ENCODE peak calls at places on chromosomes 6 and 20, in ten cellular contexts. V is Panc1, U is endothelial cell of umbilical vein, A is thoracic aorta, R is esophagus squamous epithelium, C is WTC11, J is astrocyte of the spinal cord, Y is choroid plexus epithelial cell, N is A549, I is breast epithelium. K is an unnamed sample.

GRCh38 chr6:62652692-62653328 is 366.8 kb upstream of the KHDRBS2 start:
- DNase-seq in A (no peak), N (peak; percentile 3), Y (peak; percentile 51), C (no peak), V (no peak), I (no peak), U (no peak), J (peak; percentile 14), R (no peak), K (no peak)

GRCh38 chr20:38692436-38693411 is 31.6 kb upstream of the SLC32A1 start:
- DNase-seq in C (peak; percentile 93), A (no peak), I (no peak), R (no peak), Y (peak; percentile 82), U (peak; percentile 62), V (no peak), J (peak; percentile 72), N (peak; percentile 57), K (peak; percentile 80)

GRCh38 chr20:21521596-21522478 is 8.0 kb upstream of the NKX2-2 start:
- DNase-seq in U (no peak), R (no peak), I (no peak), V (no peak), A (no peak), J (no peak), N (no peak), C (peak; percentile 63), Y (no peak), K (no peak)

GRCh38 chr6:66421570-66421969 is 714.5 kb upstream of the EYS start:
- DNase-seq in R (no peak), J (peak; percentile 12), N (peak; percentile 1), V (no peak), A (no peak), Y (peak; percentile 34), U (no peak), I (no peak), C (peak; percentile 18), K (no peak)

GRCh38 chr20:32970973-32971300 is 33.3 kb downstream of the SUN5 start:
- DNase-seq in N (no peak), J (no peak), C (peak; percentile 9), I (no peak), A (no peak), R (no peak), Y (no peak), V (no peak), U (no peak), K (peak; percentile 0)

GRCh38 chr20:31516651-31517050 is 2.4 kb downstream of the HM13 start:
- DNase-seq in A (no peak), I (no peak), N (no peak), C (no peak), V (no peak), J (no peak), U (no peak), Y (no peak), R (no peak), K (no peak)

GRCh38 chr6:137160763-137161162 is 12.7 kb downstream of the IL22RA2 start:
- DNase-seq in U (no peak), J (peak; percentile 30), R (no peak), C (no peak), A (no peak), N (no peak), Y (peak; percentile 78), I (no peak), V (no peak), K (no peak)

GRCh38 chr6:21348462-21349195 is 244.9 kb upstream of the SOX4 start:
- DNase-seq in A (no peak), I (no peak), U (peak; percentile 58), J (peak; percentile 76), N (peak; percentile 7), Y (peak; percentile 91), R (no peak), V (peak; percentile 20), C (peak; percentile 29), K (peak; percentile 36)

GRCh38 chr6:35427851-35428321 is 24.3 kb upstream of the FANCE start:
- DNase-seq in U (peak; percentile 53), N (no peak), J (peak; percentile 82), R (no peak), C (no peak), Y (peak; percentile 69), V (no peak), A (no peak), I (no peak), K (no peak)

GRCh38 chr6:6494677-6495076 is 93.8 kb upstream of the LY86 start:
- DNase-seq in U (no peak), I (no peak), V (peak; percentile 8), N (peak; percentile 31), C (peak; percentile 85), A (no peak), Y (no peak), J (no peak), R (no peak), K (peak; percentile 18)

GRCh38 chr20:63087872-63088680 is 81.3 kb upstream of the BHLHE23 start:
- DNase-seq in R (no peak), Y (no peak), A (no peak), C (peak; percentile 9), J (no peak), V (no peak), I (peak; percentile 46), N (no peak), U (no peak), K (no peak)

GRCh38 chr6:152478377-152479010 is 158.7 kb downstream of the SYNE1 start:
- DNase-seq in U (no peak), V (no peak), A (no peak), N (no peak), C (no peak), J (no peak), R (no peak), I (no peak), Y (no peak), K (no peak)

DNA sequence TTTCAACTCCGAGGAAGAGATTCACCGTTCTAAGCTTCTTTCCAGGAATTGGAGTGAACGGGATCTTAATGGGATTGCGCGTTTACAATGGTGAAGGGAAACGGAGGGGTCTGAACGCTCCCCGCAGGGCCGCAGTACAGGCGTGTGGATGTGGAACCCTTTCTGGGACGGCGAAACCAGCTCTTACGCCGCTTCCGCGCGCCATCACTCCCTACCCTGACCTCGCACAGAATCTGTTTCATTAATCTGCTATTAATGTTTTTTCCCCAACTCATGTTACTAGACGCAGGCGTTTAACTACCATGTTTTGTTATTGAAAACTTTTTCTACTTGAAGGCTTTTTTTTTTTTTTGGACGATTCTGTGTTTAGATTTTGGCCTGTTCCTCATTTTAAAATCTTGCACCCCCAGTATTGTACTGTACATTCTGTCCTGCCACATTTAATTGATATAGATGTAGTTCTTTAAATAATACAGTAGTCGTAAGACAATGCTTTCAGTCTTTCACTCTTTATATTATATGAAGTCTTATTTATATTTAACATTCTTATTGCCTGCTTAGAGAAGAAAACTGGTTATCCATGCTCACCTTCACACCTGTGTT is 691 bp upstream of the SUPT3H start:
- DNase-seq in U (no peak), N (no peak), A (no peak), R (no peak), Y (peak; percentile 58), V (no peak), C (no peak), J (peak; percentile 25), I (no peak), K (no peak)
- TF ChIP-seq CTCF in U (no peak), N (no peak), A (no peak), R (no peak), Y (no peak), V (no peak), C (no peak), J (no peak), I (no peak), K (no peak)

GRCh38 chr20:1617055-1617454 is 2.8 kb downstream of the SIRPB1 start:
- DNase-seq in N (no peak), I (no peak), U (peak; percentile 94), C (no peak), R (no peak), A (no peak), V (no peak), J (no peak), Y (peak; percentile 10), K (no peak)

GRCh38 chr20:1618479-1618878 is 1.3 kb downstream of the SIRPB1 start:
- DNase-seq in V (no peak), A (no peak), I (no peak), R (no peak), U (no peak), J (no peak), C (no peak), N (no peak), Y (no peak), K (no peak)

GRCh38 chr20:1618954-1619550 is 757 bp downstream of the SIRPB1 start:
- DNase-seq in V (no peak), I (no peak), N (no peak), A (no peak), Y (no peak), R (no peak), J (no peak), C (no peak), U (no peak), K (no peak)

GRCh38 chr20:1622450-1622849 is 2.6 kb upstream of the SIRPB1 start:
- DNase-seq in I (no peak), N (no peak), R (no peak), V (no peak), C (no peak), Y (no peak), J (no peak), A (no peak), U (peak; percentile 7), K (no peak)

GRCh38 chr20:1619861-1620444 is at the start of gene SIRPB1:
- DNase-seq in R (no peak), V (no peak), J (no peak), N (no peak), C (no peak), A (no peak), U (peak; percentile 1), Y (no peak), I (no peak), K (no peak)
- TF ChIP-seq CTCF in R (no peak), V (no peak), J (no peak), N (no peak), C (no peak), A (no peak), U (no peak), Y (no peak), I (no peak), K (no peak)

GRCh38 chr6:32894085-32895005 is 40.4 kb downstream of the PSMB9 start:
- DNase-seq in A (peak; percentile 58), U (peak; percentile 98), R (peak; percentile 51), I (peak; percentile 94), J (peak; percentile 93), Y (peak; percentile 92), C (peak; percentile 96), N (peak; percentile 91), V (peak; percentile 88), K (peak; percentile 99)
- TF ChIP-seq CTCF in A (no peak), U (no peak), R (no peak), I (no peak), J (no peak), Y (no peak), C (no peak), N (no peak), V (no peak), K (peak; percentile 37)

DNA sequence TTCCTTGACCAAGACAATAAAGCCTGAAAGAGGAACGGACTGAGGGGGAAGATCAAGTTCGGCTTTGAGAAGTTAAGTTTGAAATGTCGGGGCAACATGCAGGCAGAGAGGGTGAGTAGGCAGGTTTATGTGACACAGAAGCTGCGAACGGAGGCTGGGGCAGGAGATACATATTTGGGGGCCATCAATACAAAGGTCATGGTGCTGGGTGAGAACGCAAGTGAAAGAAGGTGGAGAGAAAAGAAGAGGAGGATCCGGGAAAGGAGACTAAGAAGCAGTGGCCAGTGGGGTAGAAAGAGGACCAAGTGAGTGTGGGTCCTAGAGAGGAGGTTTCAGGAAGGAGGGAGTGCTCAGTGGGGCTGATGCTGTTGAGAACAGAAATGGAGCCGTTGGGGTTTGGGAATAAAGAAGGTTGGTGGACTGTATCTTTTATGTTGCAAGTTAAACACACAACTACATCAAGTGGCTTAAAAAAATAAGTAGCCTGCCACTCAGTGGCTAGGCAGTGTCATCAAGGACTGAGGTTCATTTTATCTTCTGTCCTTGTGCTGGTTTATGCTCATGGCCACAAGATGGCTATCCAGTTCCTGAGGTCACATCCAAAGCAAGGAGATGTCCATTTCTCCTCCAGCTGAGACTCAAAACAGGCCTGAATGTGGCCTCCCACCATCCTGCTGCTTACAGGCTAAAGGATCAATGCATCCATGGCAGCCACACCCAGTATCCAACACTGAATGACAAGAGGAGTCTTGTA is 1.7 kb upstream of the BLCAP start:
- DNase-seq in V (no peak), U (no peak), Y (no peak), A (no peak), I (no peak), N (peak; percentile 26), J (no peak), R (no peak), C (no peak), K (no peak)
- TF ChIP-seq CTCF in V (no peak), U (no peak), Y (no peak), A (no peak), I (no peak), N (no peak), J (no peak), R (no peak), C (no peak), K (no peak)

K was measured in Calu3.